ENCODE peak calls at places on chromosome X, in nine cellular contexts. M, L, C, G, Q, Z, K, W and A are unnamed samples.
A peak's percentile ranks its signal among the peaks of the same experiment; 100 is the strongest.

GRCh38 chrX:121456315-121456714 is 408.9 kb downstream of the GLUD2 start:
- DNase-seq in M (no peak), L (no peak), C (no peak), G (no peak), Q (no peak), Z (no peak), K (no peak), W (no peak), A (no peak)

GRCh38 chrX:38095971-38096529 is 89.7 kb downstream of the SYTL5 start:
- DNase-seq in M (no peak), L (no peak), C (no peak), G (no peak), Q (no peak), Z (no peak), K (no peak), W (no peak), A (no peak)

GRCh38 chrX:53686151-53686885 is at the start of gene HUWE1:
- DNase-seq in M (peak; percentile 79), L (peak; percentile 93), C (peak; percentile 71), G (peak; percentile 88), Q (peak; percentile 91), Z (peak; percentile 83), K (peak; percentile 75), W (peak; percentile 83), A (peak; percentile 64)

GRCh38 chrX:136318166-136318565 is 17.4 kb downstream of the ADGRG4 start:
- DNase-seq in M (no peak), L (no peak), C (no peak), G (no peak), Q (no peak), Z (no peak), K (no peak), W (no peak), A (no peak)

GRCh38 chrX:64894454-64895038 is 81.7 kb downstream of the ZC4H2 start:
- DNase-seq in M (no peak), L (peak; percentile 19), C (peak; percentile 1), G (no peak), Q (peak; percentile 69), Z (peak; percentile 28), K (no peak), W (no peak), A (no peak)

GRCh38 chrX:50700921-50701320 is 113.1 kb downstream of the SHROOM4 start:
- DNase-seq in M (no peak), L (no peak), C (no peak), G (no peak), Q (no peak), Z (no peak), K (no peak), W (no peak), A (no peak)

GRCh38 chrX:119105826-119106225 is 21.8 kb downstream of the KIAA1210 start:
- DNase-seq in M (no peak), L (no peak), C (peak; percentile 56), G (no peak), Q (no peak), Z (no peak), K (no peak), W (no peak), A (no peak)

GRCh38 chrX:40877869-40878268 is 142.5 kb upstream of the MED14 start:
- DNase-seq in M (no peak), L (no peak), C (peak; percentile 37), G (no peak), Q (no peak), Z (no peak), K (peak; percentile 2), W (no peak), A (no peak)

GRCh38 chrX:153934473-153935325 is at the start of gene NAA10:
- DNase-seq in M (peak; percentile 57), L (peak; percentile 73), C (peak; percentile 76), G (peak; percentile 72), Q (peak; percentile 78), Z (peak; percentile 89), K (no peak), W (peak; percentile 82), A (peak; percentile 79)

GRCh38 chrX:39856472-39857121 is 241.2 kb downstream of the BCOR start:
- DNase-seq in M (no peak), L (no peak), C (no peak), G (no peak), Q (no peak), Z (no peak), K (no peak), W (no peak), A (no peak)

GRCh38 chrX:10071451-10072163 is 85.2 kb upstream of the CLCN4 start:
- DNase-seq in M (no peak), L (no peak), C (no peak), G (no peak), Q (no peak), Z (no peak), K (no peak), W (peak; percentile 90), A (peak; percentile 66)

GRCh38 chrX:19593684-19594083 is 78.4 kb upstream of the MAP3K15 start:
- DNase-seq in M (peak; percentile 6), L (no peak), C (peak; percentile 57), G (no peak), Q (no peak), Z (peak; percentile 34), K (peak; percentile 14), W (peak; percentile 4), A (peak; percentile 33)

GRCh38 chrX:73851014-73852009 is 288.3 kb downstream of the CHIC1 start:
- DNase-seq in M (no peak), L (no peak), C (no peak), G (peak; percentile 94), Q (peak; percentile 83), Z (no peak), K (no peak), W (no peak), A (no peak)

GRCh38 chrX:13090261-13091110 is 46.1 kb upstream of the FAM9C start:
- DNase-seq in M (no peak), L (no peak), C (peak; percentile 30), G (no peak), Q (no peak), Z (no peak), K (no peak), W (no peak), A (no peak)

GRCh38 chrX:23980063-23980462 is 46.9 kb downstream of the KLHL15 start:
- DNase-seq in M (no peak), L (no peak), C (peak; percentile 15), G (no peak), Q (no peak), Z (no peak), K (no peak), W (no peak), A (no peak)

GRCh38 chrX:71919436-71919835 is 8.8 kb downstream of the NHSL2 start:
- DNase-seq in M (no peak), L (no peak), C (peak; percentile 71), G (no peak), Q (no peak), Z (no peak), K (no peak), W (no peak), A (no peak)

GRCh38 chrX:71487814-71488213 is 45.1 kb upstream of the OGT start:
- DNase-seq in M (no peak), L (no peak), C (no peak), G (no peak), Q (no peak), Z (no peak), K (no peak), W (no peak), A (no peak)

GRCh38 chrX:17968367-17968766 is 107.3 kb upstream of the RAI2 start:
- DNase-seq in M (no peak), L (no peak), C (no peak), G (no peak), Q (no peak), Z (no peak), K (no peak), W (peak; percentile 79), A (peak; percentile 28)

GRCh38 chrX:69102805-69103204 is 62.4 kb downstream of the PJA1 start:
- DNase-seq in M (no peak), L (no peak), C (no peak), G (no peak), Q (no peak), Z (no peak), K (no peak), W (no peak), A (no peak)